ENCODE peak calls at places on chromosomes 7 and 10, in ten cellular contexts. J, T, B, V, A, C, W, Z, X and N are unnamed samples.

GRCh38 chr7:128453836-128454804 is 1.6 kb upstream of the HILPDA start:
- DNase-seq in W (no peak), C (peak; percentile 65), J (peak; percentile 88), Z (no peak), B (peak; percentile 77), X (peak; percentile 23), A (peak; percentile 95), V (peak; percentile 87), T (peak; percentile 82), N (peak; percentile 96)

GRCh38 chr10:93968452-93969044 is 25.2 kb upstream of the PLCE1 start:
- DNase-seq in Z (no peak), A (no peak), W (no peak), V (no peak), J (no peak), X (no peak), T (no peak), C (no peak), B (no peak), N (peak; percentile 44)

GRCh38 chr10:91864099-91864498 is 45.2 kb downstream of the FGFBP3 start:
- DNase-seq in X (no peak), T (no peak), B (no peak), W (peak; percentile 3), Z (no peak), C (no peak), J (no peak), V (no peak), A (no peak), N (no peak)

GRCh38 chr10:67780759-67781538 is 57.0 kb downstream of the DNAJC12 start:
- DNase-seq in B (peak; percentile 32), A (no peak), J (no peak), W (peak; percentile 33), T (no peak), X (no peak), Z (peak; percentile 88), C (no peak), V (no peak), N (no peak)

GRCh38 chr10:51224610-51225230 is 150.4 kb downstream of the PRKG1 start:
- DNase-seq in J (no peak), C (no peak), W (no peak), B (no peak), Z (no peak), T (peak; percentile 88), A (no peak), X (no peak), V (peak; percentile 37), N (peak; percentile 42)

GRCh38 chr7:98400538-98401427 is at the start of gene BAIAP2L1:
- DNase-seq in T (peak; percentile 49), X (peak; percentile 100), B (peak; percentile 100), A (peak; percentile 94), J (peak; percentile 96), Z (peak; percentile 92), C (peak; percentile 89), W (peak; percentile 92), V (peak; percentile 20), N (peak; percentile 66)

GRCh38 chr7:77714195-77714594 is 17.9 kb downstream of the RSBN1L start:
- DNase-seq in W (no peak), C (no peak), B (no peak), X (no peak), V (no peak), A (no peak), J (no peak), T (no peak), Z (no peak), N (no peak)

GRCh38 chr7:146709628-146710027 is 593.0 kb downstream of the CNTNAP2 start:
- DNase-seq in Z (no peak), W (no peak), J (no peak), B (no peak), V (no peak), A (no peak), C (no peak), X (no peak), T (no peak), N (no peak)

GRCh38 chr10:27744478-27745379 is 890 bp downstream of the MKX start:
- DNase-seq in W (peak; percentile 29), J (peak; percentile 84), X (no peak), A (peak; percentile 63), C (no peak), B (peak; percentile 52), T (peak; percentile 26), V (peak; percentile 26), Z (peak; percentile 47), N (peak; percentile 53)

GRCh38 chr10:60299390-60299778 is 90.3 kb downstream of the ANK3 start:
- DNase-seq in C (no peak), B (no peak), X (no peak), V (no peak), Z (no peak), T (no peak), A (no peak), W (no peak), J (no peak), N (no peak)

GRCh38 chr7:80614911-80615310 is 23.5 kb upstream of the CD36 start:
- DNase-seq in T (peak; percentile 42), V (peak; percentile 53), J (no peak), A (no peak), Z (no peak), B (no peak), W (peak; percentile 63), C (no peak), X (no peak), N (peak; percentile 56)

GRCh38 chr10:73281097-73281496 is 28.7 kb upstream of the MRPS16 start:
- DNase-seq in J (no peak), T (no peak), Z (no peak), C (no peak), W (no peak), A (no peak), B (no peak), X (no peak), V (no peak), N (no peak)

GRCh38 chr7:116455009-116455408 is 44.5 kb upstream of the CAV2 start:
- DNase-seq in J (no peak), V (peak; percentile 70), X (no peak), C (no peak), B (no peak), T (peak; percentile 87), Z (no peak), W (peak; percentile 84), A (no peak), N (peak; percentile 75)
- H3K9ac ChIP-seq in J (no peak overlapping the region), V (peak overlapping the region; percentile 19), X (no peak overlapping the region), C (no peak overlapping the region), B (no peak overlapping the region), T (no peak overlapping the region), Z (no peak overlapping the region), W (peak overlapping the region; percentile 2), A (no peak overlapping the region), N (no peak overlapping the region)

DNA sequence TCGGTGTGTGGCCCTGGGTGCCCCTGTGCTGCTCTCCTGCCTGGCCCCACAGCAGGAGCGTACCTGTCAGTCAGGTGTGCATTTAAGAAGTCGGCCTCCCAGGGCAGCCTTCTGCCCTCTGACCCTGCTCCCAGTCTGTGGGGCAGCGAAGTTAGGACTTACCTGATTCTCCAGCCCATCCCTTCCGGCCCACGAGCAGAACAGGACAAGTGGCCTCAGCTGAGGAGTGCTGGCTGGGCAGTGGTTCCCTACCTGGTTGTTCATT is 24.7 kb downstream of the CTBP2 start:
- DNase-seq in J (no peak), A (no peak), T (no peak), V (no peak), B (no peak), C (no peak), W (no peak), Z (no peak), X (no peak), N (no peak)
- H3K4me2 ChIP-seq in J (no peak overlapping the region), A (no peak overlapping the region), T (no peak overlapping the region), V (no peak overlapping the region), B (peak overlapping the region; percentile 43), C (no peak overlapping the region), W (no peak overlapping the region), Z (no peak overlapping the region), X (no peak overlapping the region), N (no peak overlapping the region)

DNA sequence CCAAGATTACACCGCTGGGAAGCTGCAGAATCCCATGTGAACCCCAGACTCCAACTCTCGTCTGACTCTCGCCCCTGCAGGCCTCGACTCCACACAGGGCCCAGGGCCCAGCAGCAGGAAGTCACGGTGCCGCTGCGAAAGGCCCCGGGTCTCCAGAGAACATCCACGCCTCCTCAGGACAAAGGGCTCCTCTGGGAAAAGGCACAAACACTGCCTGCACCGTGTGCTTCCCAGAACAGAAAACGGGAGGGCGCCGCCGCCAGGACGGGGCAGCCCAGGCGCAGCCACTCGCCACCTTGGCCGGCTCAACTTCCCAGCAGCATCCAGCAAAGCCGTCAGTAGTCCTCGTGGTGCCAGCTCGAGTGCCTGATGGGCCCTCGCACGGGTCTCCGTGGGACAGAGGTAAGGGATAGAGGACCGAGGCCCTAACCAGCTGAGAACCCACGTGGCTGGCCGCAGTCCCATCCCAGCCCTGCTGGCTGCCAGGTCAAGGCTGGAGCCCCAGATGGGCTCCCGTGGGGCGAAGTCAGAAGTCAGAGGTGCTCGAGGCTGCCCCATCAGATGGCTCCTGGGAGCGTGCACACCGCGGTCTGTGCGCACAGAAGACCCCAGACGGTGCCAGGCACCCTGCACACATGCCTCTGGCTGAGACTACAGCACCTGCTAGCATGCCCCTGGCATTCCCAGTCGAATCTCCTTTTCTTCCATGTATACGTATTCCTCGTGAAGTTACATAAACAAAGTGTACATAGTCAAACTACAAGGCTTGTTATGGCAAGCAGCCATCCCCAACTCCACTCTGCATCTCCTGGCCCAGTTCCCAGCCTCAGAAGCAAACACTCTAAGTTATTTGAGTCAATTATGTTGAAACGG is 60.2 kb downstream of the MAD1L1 start:
- DNase-seq in J (no peak), W (peak; percentile 76), T (peak; percentile 97), C (no peak), A (no peak), V (peak; percentile 84), B (peak; percentile 45), X (no peak), Z (no peak), N (peak; percentile 98)
- H3K9ac ChIP-seq in J (no peak overlapping the region), W (no peak overlapping the region), T (no peak overlapping the region), C (no peak overlapping the region), A (no peak overlapping the region), V (peak overlapping the region; percentile 22), B (no peak overlapping the region), X (peak overlapping the region; percentile 17), Z (no peak overlapping the region), N (no peak overlapping the region)

GRCh38 chr7:47503283-47503682 is 78.6 kb downstream of the TNS3 start:
- DNase-seq in C (no peak), A (no peak), V (peak; percentile 70), B (no peak), W (no peak), Z (no peak), T (peak; percentile 84), J (no peak), X (no peak), N (peak; percentile 67)

GRCh38 chr7:47498229-47499056 is 83.5 kb downstream of the TNS3 start:
- DNase-seq in X (no peak), W (no peak), J (no peak), Z (peak; percentile 56), B (no peak), C (no peak), V (no peak), A (no peak), T (no peak), N (no peak)

GRCh38 chr7:47500103-47500563 is 81.8 kb downstream of the TNS3 start:
- DNase-seq in Z (no peak), W (no peak), A (no peak), X (no peak), C (no peak), T (no peak), B (no peak), V (no peak), J (no peak), N (no peak)

GRCh38 chr7:47502240-47502877 is 79.6 kb downstream of the TNS3 start:
- DNase-seq in X (no peak), W (no peak), Z (no peak), B (no peak), V (no peak), J (no peak), C (no peak), T (no peak), A (no peak), N (no peak)

GRCh38 chr7:47501406-47501805 is 80.5 kb downstream of the TNS3 start:
- DNase-seq in X (no peak), B (no peak), V (peak; percentile 91), W (no peak), T (peak; percentile 96), Z (no peak), A (no peak), C (no peak), J (no peak), N (peak; percentile 94)
- H3K4me2 ChIP-seq in X (no peak overlapping the region), B (no peak overlapping the region), V (peak overlapping the region; percentile 64), W (no peak overlapping the region), T (peak overlapping the region; percentile 85), Z (no peak overlapping the region), A (no peak overlapping the region), C (no peak overlapping the region), J (no peak overlapping the region), N (no peak overlapping the region)